ENCODE peak calls at places on chromosomes 13 and 19, in eight cellular contexts. L is PC-9, N is AG04450, W is adrenal gland, M is BJ, Z is body of pancreas, T is psoas muscle, X is tibial nerve. F is an unnamed sample. For H3K27me3, the result is how much of the 10 kb centered on the place peaks cover.

GRCh38 chr19:1361601-1362384 is 21.9 kb upstream of the NDUFS7 start:
- DNase-seq in L (no peak), N (no peak), W (no peak), M (no peak), Z (no peak), T (no peak), X (no peak), F (no peak)

GRCh38 chr13:114279770-114280169 is 1.6 kb upstream of the UPF3A start:
- DNase-seq in L (no peak), N (no peak), W (no peak), M (no peak), Z (no peak), T (no peak), X (no peak), F (no peak)

GRCh38 chr19:17319473-17320238 is 10.3 kb downstream of the DDA1 start:
- DNase-seq in L (no peak), N (no peak), W (no peak), M (no peak), Z (no peak), T (no peak), X (no peak), F (no peak)

GRCh38 chr13:113052206-113052605 is 53.4 kb upstream of the F7 start:
- DNase-seq in L (no peak), N (no peak), W (no peak), M (no peak), Z (no peak), T (peak), X (no peak), F (no peak)

GRCh38 chr13:114088863-114089262 is 43.6 kb downstream of the RASA3 start:
- DNase-seq in L (no peak), N (no peak), W (no peak), M (no peak), Z (no peak), T (no peak), X (no peak), F (no peak)

GRCh38 chr13:28819748-28820098 is 416 bp upstream of the MTUS2 start:
- DNase-seq in L (no peak), N (no peak), W (peak), M (no peak), Z (peak), T (no peak), X (no peak), F (peak)

GRCh38 chr19:33427801-33428626 is 54.5 kb downstream of the CEBPG start:
- DNase-seq in L (no peak), N (no peak), W (no peak), M (no peak), Z (no peak), T (peak), X (no peak), F (no peak)

GRCh38 chr19:58181902-58182576 is 822 bp upstream of the ZNF274 start:
- DNase-seq in L (peak), N (no peak), W (peak), M (no peak), Z (peak), T (peak), X (peak), F (no peak)

GRCh38 chr13:106336663-106337062 is 198.8 kb downstream of the EFNB2 start:
- DNase-seq in L (no peak), N (no peak), W (no peak), M (no peak), Z (no peak), T (no peak), X (no peak), F (no peak)

GRCh38 chr13:26558074-26558805 is 757 bp downstream of the WASF3 start:
- DNase-seq in L (no peak), N (no peak), W (peak), M (no peak), Z (peak), T (peak), X (no peak), F (no peak)
- H3K27me3 ChIP-seq in L (half or more), N (under half), W (under half), M (under half), Z (under half), T (under half), X (under half), F (under half)

DNA sequence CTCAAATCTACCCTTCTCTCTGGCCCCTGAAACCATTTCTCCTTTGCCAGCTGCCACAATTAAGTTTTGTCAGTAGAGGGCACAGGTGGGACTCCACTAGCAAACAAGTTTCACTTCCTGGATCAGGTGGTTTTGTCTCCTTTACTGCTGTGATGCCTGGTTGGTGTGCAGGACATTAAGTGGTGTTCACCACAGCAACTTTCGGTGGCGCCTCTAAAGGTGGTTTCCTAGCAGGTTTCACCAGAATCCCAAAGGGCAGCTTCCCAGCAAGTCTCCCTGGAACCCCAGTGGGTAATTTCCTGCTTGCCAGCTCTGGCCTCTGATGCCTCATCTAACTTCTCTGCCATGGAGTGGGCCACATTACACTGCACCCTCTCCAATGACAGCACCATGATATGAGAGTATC is 16.6 kb downstream of the MED4 start:
- DNase-seq in L (no peak), N (no peak), W (no peak), M (no peak), Z (no peak), T (no peak), X (no peak), F (peak)
- TF ChIP-seq CTCF in L (no peak), N (peak), W (no peak), M (peak), Z (no peak), T (no peak), X (no peak), F (peak)

GRCh38 chr19:10105241-10106099 is 692 bp upstream of the PPAN start:
- DNase-seq in L (no peak), N (no peak), W (no peak), M (no peak), Z (no peak), T (no peak), X (no peak), F (no peak)
- H3K4me3 ChIP-seq in L (no peak), N (peak), W (no peak), M (no peak), Z (no peak), T (peak), X (peak), F (peak)

GRCh38 chr19:41565384-41565730 is 10.6 kb upstream of the CEACAM21 start:
- DNase-seq in L (no peak), N (no peak), W (no peak), M (no peak), Z (no peak), T (no peak), X (no peak), F (no peak)

GRCh38 chr19:41569481-41570150 is 6.3 kb upstream of the CEACAM21 start:
- DNase-seq in L (no peak), N (no peak), W (no peak), M (no peak), Z (no peak), T (no peak), X (no peak), F (no peak)

GRCh38 chr19:41564515-41565383 is 11.2 kb upstream of the CEACAM21 start:
- DNase-seq in L (no peak), N (no peak), W (no peak), M (no peak), Z (no peak), T (no peak), X (no peak), F (no peak)

GRCh38 chr19:41570639-41571112 is 5.3 kb upstream of the CEACAM21 start:
- DNase-seq in L (no peak), N (peak), W (peak), M (no peak), Z (peak), T (peak), X (peak), F (peak)

GRCh38 chr19:41570179-41570578 is 5.8 kb upstream of the CEACAM21 start:
- DNase-seq in L (no peak), N (no peak), W (no peak), M (no peak), Z (no peak), T (no peak), X (no peak), F (no peak)
- H3K27me3 ChIP-seq in L (half or more), N (under half), W (under half), M (under half), Z (under half), T (under half), X (under half), F (under half)

DNA sequence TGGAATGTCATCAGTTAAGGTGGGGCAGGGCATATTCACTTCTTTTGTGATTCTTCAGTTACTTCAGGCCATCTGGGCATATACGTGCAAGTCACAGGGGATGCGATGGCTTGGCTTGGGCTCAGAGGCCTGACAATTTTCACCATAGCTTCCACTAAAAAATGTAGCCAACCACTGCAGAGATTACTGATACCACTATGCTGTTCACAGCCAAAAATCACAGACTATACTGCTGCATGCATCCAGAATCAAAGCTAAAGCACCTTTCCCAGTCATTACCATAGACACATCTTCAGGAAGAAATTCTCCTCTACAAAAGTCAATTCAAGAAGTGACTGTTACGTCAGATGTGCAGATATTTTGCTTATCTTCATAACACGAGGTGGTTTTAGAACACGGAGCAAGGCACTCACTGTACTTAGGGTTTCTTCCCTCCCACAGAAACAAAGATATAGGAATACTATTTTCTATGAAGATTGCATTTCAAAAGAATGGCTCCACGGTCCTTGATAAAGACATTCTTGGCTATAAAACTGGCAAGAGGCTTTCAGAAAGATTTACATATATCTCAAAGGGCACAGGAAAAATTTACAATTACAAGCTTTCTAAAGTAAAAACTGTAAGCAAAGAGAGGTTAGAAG is 1556.6 kb upstream of the PRR20A start:
- DNase-seq in L (no peak), N (no peak), W (no peak), M (no peak), Z (no peak), T (no peak), X (no peak), F (no peak)
- TF ChIP-seq CTCF in L (no peak), N (no peak), W (no peak), M (no peak), Z (no peak), T (no peak), X (no peak), F (no peak)

GRCh38 chr13:24328145-24328544 is 18.8 kb downstream of the C1QTNF9 start:
- DNase-seq in L (no peak), N (no peak), W (no peak), M (no peak), Z (no peak), T (no peak), X (no peak), F (no peak)
- H3K4me3 ChIP-seq in L (no peak), N (peak), W (no peak), M (peak), Z (no peak), T (no peak), X (no peak), F (no peak)

GRCh38 chr19:41918095-41918494 is 10.2 kb downstream of the ERFL start:
- DNase-seq in L (no peak), N (no peak), W (no peak), M (no peak), Z (no peak), T (no peak), X (no peak), F (no peak)

GRCh38 chr19:41917676-41918075 is 10.6 kb downstream of the ERFL start:
- DNase-seq in L (no peak), N (no peak), W (no peak), M (no peak), Z (no peak), T (peak), X (no peak), F (no peak)

GRCh38 chr19:41920878-41921277 is 7.4 kb downstream of the ERFL start:
- DNase-seq in L (no peak), N (no peak), W (no peak), M (no peak), Z (no peak), T (no peak), X (no peak), F (no peak)

GRCh38 chr19:41919948-41920712 is 8.1 kb downstream of the ERFL start:
- DNase-seq in L (no peak), N (no peak), W (no peak), M (no peak), Z (no peak), T (no peak), X (no peak), F (no peak)

GRCh38 chr19:41918653-41919244 is 9.5 kb downstream of the ERFL start:
- DNase-seq in L (no peak), N (no peak), W (no peak), M (no peak), Z (no peak), T (no peak), X (no peak), F (no peak)
- H3K27me3 ChIP-seq in L (under half), N (half or more), W (under half), M (under half), Z (under half), T (under half), X (half or more), F (under half)

F was measured in GM06990.